ENCODE peak calls at places on chromosomes 2 and 18, in six cellular contexts. K, L, C, T, S and P are unnamed samples.

GRCh38 chr18:76982038-76982437 is 150.5 kb downstream of the MBP start:
- DNase-seq in K (no peak), L (no peak), C (no peak), T (no peak), S (no peak), P (no peak)

GRCh38 chr2:149068996-149069888 is 30.7 kb downstream of the LYPD6B start:
- DNase-seq in K (peak), L (no peak), C (no peak), T (no peak), S (peak), P (peak)

GRCh38 chr2:101205521-101205998 is 47.1 kb upstream of the CNOT11 start:
- DNase-seq in K (peak), L (no peak), C (peak), T (peak), S (peak), P (peak)

GRCh38 chr2:241769819-241770184 is 6.8 kb upstream of the GAL3ST2 start:
- DNase-seq in K (no peak), L (no peak), C (peak), T (no peak), S (no peak), P (no peak)

GRCh38 chr2:166388488-166389070 is 12.8 kb upstream of the SCN9A start:
- DNase-seq in K (no peak), L (no peak), C (no peak), T (no peak), S (no peak), P (peak)

GRCh38 chr2:55115795-55116597 is 65.7 kb upstream of the RTN4 start:
- DNase-seq in K (peak), L (no peak), C (no peak), T (no peak), S (no peak), P (peak)

GRCh38 chr2:150371066-150371812 is 116.2 kb downstream of the RND3 start:
- DNase-seq in K (no peak), L (no peak), C (no peak), T (no peak), S (no peak), P (no peak)

GRCh38 chr2:47636176-47636575 is 146.8 kb upstream of the MSH6 start:
- DNase-seq in K (no peak), L (no peak), C (no peak), T (no peak), S (no peak), P (no peak)

DNA sequence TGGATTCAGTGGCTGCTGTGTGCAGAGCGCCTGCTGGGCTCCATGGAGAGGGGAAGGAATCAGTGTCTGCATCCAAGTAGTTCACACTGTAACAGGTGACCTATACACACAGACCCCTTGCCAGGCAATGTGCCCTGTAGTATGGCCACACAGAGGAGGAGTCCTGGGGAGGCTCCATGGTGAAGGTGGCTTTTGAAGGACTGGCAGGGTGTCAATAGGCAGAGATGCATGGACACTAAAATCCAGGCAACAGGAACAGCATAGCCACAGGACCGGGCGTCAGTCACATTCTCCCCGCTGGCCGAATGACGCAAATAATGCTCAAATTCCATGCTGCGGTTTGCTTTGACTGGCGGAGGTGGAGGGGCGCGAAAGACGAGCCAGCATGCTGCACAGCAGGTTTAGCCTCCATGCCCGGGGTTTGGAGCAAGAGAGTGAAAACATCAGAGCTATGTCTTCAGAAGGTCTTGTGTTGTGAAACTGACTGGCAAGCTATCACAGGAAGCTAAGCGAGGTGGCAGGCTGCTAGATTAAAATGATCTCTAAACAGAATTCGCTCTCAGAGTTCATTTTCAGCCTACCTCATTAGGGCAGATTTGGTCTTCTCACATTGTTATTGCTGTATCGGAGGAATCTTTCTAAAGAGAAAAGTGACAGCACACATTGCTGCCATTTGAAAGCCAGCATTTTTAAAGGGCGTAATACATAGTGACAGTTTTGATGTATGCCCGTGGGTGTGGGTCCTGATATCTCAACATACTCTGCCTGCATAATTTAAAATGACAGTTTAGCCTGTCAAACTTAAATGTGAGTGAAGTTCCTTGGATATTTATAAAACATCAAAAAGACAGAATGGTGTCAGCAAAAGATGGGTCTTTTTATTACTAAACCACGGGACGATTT is 1.1 kb upstream of the CHMP1B start:
- DNase-seq in K (peak), L (peak), C (peak), T (peak), S (peak), P (peak)
- TF ChIP-seq CTCF in K (no peak), L (no peak), C (no peak), T (no peak), S (no peak), P (no peak)

GRCh38 chr2:73779472-73780241 is at the start of gene DUSP11:
- DNase-seq in K (peak), L (peak), C (peak), T (peak), S (peak), P (peak)

GRCh38 chr2:73776381-73776780 is 3.5 kb downstream of the DUSP11 start:
- DNase-seq in K (no peak), L (no peak), C (no peak), T (no peak), S (no peak), P (no peak)

GRCh38 chr2:73776869-73777519 is 2.9 kb downstream of the DUSP11 start:
- DNase-seq in K (peak), L (no peak), C (no peak), T (no peak), S (no peak), P (no peak)

DNA sequence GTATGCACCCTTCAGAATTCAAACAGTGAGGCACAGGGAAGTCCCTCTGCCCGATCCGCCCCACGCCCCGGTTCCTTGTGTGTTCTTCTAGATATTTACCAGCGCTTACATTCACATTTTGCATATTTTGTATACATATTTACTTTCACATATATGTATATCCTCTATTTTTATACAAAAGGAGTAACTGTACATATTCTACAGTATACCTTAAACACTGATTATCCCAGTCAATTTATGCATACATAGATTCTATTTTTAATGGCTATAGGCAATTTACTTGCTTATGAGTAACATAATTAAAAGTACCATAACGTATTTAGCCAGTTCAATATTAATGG is 309 bp upstream of the DUSP11 start:
- DNase-seq in K (no peak), L (no peak), C (no peak), T (no peak), S (no peak), P (no peak)
- TF ChIP-seq CTCF in K (peak), L (no peak), C (peak), T (no peak), S (no peak), P (no peak)

GRCh38 chr2:74138952-74139323 is 8.8 kb downstream of the BOLA3 start:
- DNase-seq in K (no peak), L (no peak), C (no peak), T (no peak), S (no peak), P (no peak)
- TF ChIP-seq CTCF in K (no peak), L (no peak), C (peak), T (no peak), S (no peak), P (no peak)

GRCh38 chr2:64312622-64312948 is 141.4 kb upstream of the LGALSL start:
- DNase-seq in K (no peak), L (no peak), C (no peak), T (no peak), S (no peak), P (no peak)
- TF ChIP-seq CTCF in K (no peak), L (no peak), C (no peak), T (no peak), S (no peak), P (no peak)

GRCh38 chr2:49619804-49620203 is 465.5 kb upstream of the FSHR start:
- DNase-seq in K (no peak), L (no peak), C (no peak), T (no peak), S (no peak), P (no peak)
- TF ChIP-seq CTCF in K (peak), L (peak), C (peak), T (no peak), S (no peak), P (no peak)

GRCh38 chr2:9113262-9113661 is 93.3 kb upstream of the ASAP2 start:
- DNase-seq in K (no peak), L (no peak), C (no peak), T (no peak), S (no peak), P (no peak)

GRCh38 chr2:9110346-9110884 is 96.2 kb upstream of the ASAP2 start:
- DNase-seq in K (peak), L (no peak), C (no peak), T (no peak), S (no peak), P (no peak)

GRCh38 chr2:9112079-9112721 is 94.4 kb upstream of the ASAP2 start:
- DNase-seq in K (peak), L (no peak), C (no peak), T (no peak), S (peak), P (peak)

GRCh38 chr2:9109871-9110270 is 96.7 kb upstream of the ASAP2 start:
- DNase-seq in K (no peak), L (no peak), C (no peak), T (no peak), S (no peak), P (no peak)

GRCh38 chr2:9110893-9111569 is 95.6 kb upstream of the ASAP2 start:
- DNase-seq in K (peak), L (no peak), C (peak), T (no peak), S (no peak), P (peak)
- TF ChIP-seq CTCF in K (peak), L (peak), C (peak), T (peak), S (no peak), P (peak)

GRCh38 chr18:75208055-75208835 is 694 bp downstream of the PTGR3 start:
- DNase-seq in K (peak), L (peak), C (peak), T (peak), S (peak), P (peak)
- TF ChIP-seq CTCF in K (no peak), L (no peak), C (no peak), T (peak), S (no peak), P (peak)

DNA sequence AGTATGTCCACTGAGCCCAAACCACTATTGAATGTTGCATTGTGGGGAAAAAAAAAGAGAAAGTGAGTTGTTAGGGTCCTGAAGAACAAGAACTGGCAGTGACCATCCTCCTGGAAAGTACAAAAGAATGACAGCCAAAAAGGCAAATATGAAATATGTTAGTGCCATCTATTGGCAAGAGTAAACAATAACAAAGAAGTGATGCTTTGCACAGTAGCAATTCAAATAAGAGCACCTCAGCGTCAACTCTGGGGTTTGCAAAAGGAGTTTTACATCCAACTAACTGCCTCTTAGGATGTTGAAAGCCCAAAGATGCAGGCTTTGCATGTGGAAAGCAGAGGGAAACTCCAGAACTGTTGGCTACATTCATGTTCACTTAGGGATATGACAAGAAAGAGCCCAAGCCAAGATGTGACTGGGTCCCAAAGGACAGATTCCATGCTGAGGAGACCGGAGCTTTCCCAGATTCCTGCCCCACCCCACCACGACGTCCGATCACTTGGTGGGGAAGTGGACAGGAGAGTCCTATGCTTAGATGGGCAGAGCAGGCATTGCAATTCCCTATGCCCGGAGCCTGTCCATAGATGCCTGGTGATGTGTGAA is 15.6 kb downstream of the TRABD2A start:
- DNase-seq in K (peak), L (no peak), C (no peak), T (no peak), S (no peak), P (peak)
- TF ChIP-seq CTCF in K (peak), L (peak), C (no peak), T (no peak), S (peak), P (peak)